ENCODE peak calls at places on chromosome 21, in nine cellular contexts. One of them, this sample, is unnamed.

GRCh38 chr21:33374874-33375644 is 28.2 kb upstream of the IFNGR2 start:
- ATAC-seq in activated T-helper 17 cell treated with anti-CD3 and anti-CD28 coated beads, Interleukin-2, amount 50 U/mL, for 72 hours: peak
- ATAC-seq in activated CD8-positive, alpha-beta T cell treated with anti-CD3 and anti-CD28 coated beads, Interleukin-2, amount 10 ng/mL, durations not matched to agents 7 days and 5 days: no peak
- ATAC-seq in right lobe of liver: peak
- ATAC-seq in activated T-cell treated with anti-CD3 and anti-CD28 coated beads, Interleukin-2, amount 50 U/mL, for 4 hours: no peak
- ATAC-seq in CD8-positive, alpha-beta T cell: no peak
- ATAC-seq in lower lobe of right lung: no peak
- ATAC-seq in gastroesophageal sphincter: no peak
- ATAC-seq in stimulated activated naive CD8-positive, alpha-beta T cell treated with anti-CD3 and anti-CD28 coated beads, Interleukin-15, Interleukin-2, amounts not matched to agents 100 U/mL and 50 U/mL, for 24 hours: no peak
- ATAC-seq in this sample: no peak

GRCh38 chr21:34553199-34553952 is 41.4 kb upstream of the KCNE1 start:
- ATAC-seq in activated T-helper 17 cell treated with anti-CD3 and anti-CD28 coated beads, Interleukin-2, amount 50 U/mL, for 72 hours: peak
- ATAC-seq in activated CD8-positive, alpha-beta T cell treated with anti-CD3 and anti-CD28 coated beads, Interleukin-2, amount 10 ng/mL, durations not matched to agents 7 days and 5 days: no peak
- ATAC-seq in right lobe of liver: peak
- ATAC-seq in activated T-cell treated with anti-CD3 and anti-CD28 coated beads, Interleukin-2, amount 50 U/mL, for 4 hours: no peak
- ATAC-seq in CD8-positive, alpha-beta T cell: no peak
- ATAC-seq in lower lobe of right lung: no peak
- ATAC-seq in gastroesophageal sphincter: no peak
- ATAC-seq in stimulated activated naive CD8-positive, alpha-beta T cell treated with anti-CD3 and anti-CD28 coated beads, Interleukin-15, Interleukin-2, amounts not matched to agents 100 U/mL and 50 U/mL, for 24 hours: peak
- ATAC-seq in this sample: no peak

GRCh38 chr21:44816761-44817505 is 929 bp downstream of the SUMO3 start:
- ATAC-seq in activated T-helper 17 cell treated with anti-CD3 and anti-CD28 coated beads, Interleukin-2, amount 50 U/mL, for 72 hours: no peak
- ATAC-seq in activated CD8-positive, alpha-beta T cell treated with anti-CD3 and anti-CD28 coated beads, Interleukin-2, amount 10 ng/mL, durations not matched to agents 7 days and 5 days: no peak
- ATAC-seq in right lobe of liver: no peak
- ATAC-seq in activated T-cell treated with anti-CD3 and anti-CD28 coated beads, Interleukin-2, amount 50 U/mL, for 4 hours: no peak
- ATAC-seq in CD8-positive, alpha-beta T cell: no peak
- ATAC-seq in lower lobe of right lung: peak
- ATAC-seq in gastroesophageal sphincter: no peak
- ATAC-seq in stimulated activated naive CD8-positive, alpha-beta T cell treated with anti-CD3 and anti-CD28 coated beads, Interleukin-15, Interleukin-2, amounts not matched to agents 100 U/mL and 50 U/mL, for 24 hours: no peak
- ATAC-seq in this sample: peak

GRCh38 chr21:45388011-45388521 is 16.9 kb upstream of the COL18A1 start:
- ATAC-seq in activated T-helper 17 cell treated with anti-CD3 and anti-CD28 coated beads, Interleukin-2, amount 50 U/mL, for 72 hours: no peak
- ATAC-seq in activated CD8-positive, alpha-beta T cell treated with anti-CD3 and anti-CD28 coated beads, Interleukin-2, amount 10 ng/mL, durations not matched to agents 7 days and 5 days: no peak
- ATAC-seq in right lobe of liver: no peak
- ATAC-seq in activated T-cell treated with anti-CD3 and anti-CD28 coated beads, Interleukin-2, amount 50 U/mL, for 4 hours: no peak
- ATAC-seq in CD8-positive, alpha-beta T cell: no peak
- ATAC-seq in lower lobe of right lung: no peak
- ATAC-seq in gastroesophageal sphincter: no peak
- ATAC-seq in stimulated activated naive CD8-positive, alpha-beta T cell treated with anti-CD3 and anti-CD28 coated beads, Interleukin-15, Interleukin-2, amounts not matched to agents 100 U/mL and 50 U/mL, for 24 hours: no peak
- ATAC-seq in this sample: no peak

GRCh38 chr21:28212056-28212455 is 780.6 kb downstream of the LTN1 start:
- ATAC-seq in activated T-helper 17 cell treated with anti-CD3 and anti-CD28 coated beads, Interleukin-2, amount 50 U/mL, for 72 hours: no peak
- ATAC-seq in activated CD8-positive, alpha-beta T cell treated with anti-CD3 and anti-CD28 coated beads, Interleukin-2, amount 10 ng/mL, durations not matched to agents 7 days and 5 days: no peak
- ATAC-seq in right lobe of liver: no peak
- ATAC-seq in activated T-cell treated with anti-CD3 and anti-CD28 coated beads, Interleukin-2, amount 50 U/mL, for 4 hours: no peak
- ATAC-seq in CD8-positive, alpha-beta T cell: no peak
- ATAC-seq in lower lobe of right lung: no peak
- ATAC-seq in gastroesophageal sphincter: no peak
- ATAC-seq in stimulated activated naive CD8-positive, alpha-beta T cell treated with anti-CD3 and anti-CD28 coated beads, Interleukin-15, Interleukin-2, amounts not matched to agents 100 U/mL and 50 U/mL, for 24 hours: no peak
- ATAC-seq in this sample: no peak

GRCh38 chr21:33734326-33734725 is 92.0 kb downstream of the ITSN1 start:
- ATAC-seq in activated T-helper 17 cell treated with anti-CD3 and anti-CD28 coated beads, Interleukin-2, amount 50 U/mL, for 72 hours: no peak
- ATAC-seq in activated CD8-positive, alpha-beta T cell treated with anti-CD3 and anti-CD28 coated beads, Interleukin-2, amount 10 ng/mL, durations not matched to agents 7 days and 5 days: no peak
- ATAC-seq in right lobe of liver: no peak
- ATAC-seq in activated T-cell treated with anti-CD3 and anti-CD28 coated beads, Interleukin-2, amount 50 U/mL, for 4 hours: no peak
- ATAC-seq in CD8-positive, alpha-beta T cell: no peak
- ATAC-seq in lower lobe of right lung: no peak
- ATAC-seq in gastroesophageal sphincter: no peak
- ATAC-seq in stimulated activated naive CD8-positive, alpha-beta T cell treated with anti-CD3 and anti-CD28 coated beads, Interleukin-15, Interleukin-2, amounts not matched to agents 100 U/mL and 50 U/mL, for 24 hours: no peak
- ATAC-seq in this sample: no peak

GRCh38 chr21:15706686-15707085 is 23.1 kb upstream of the USP25 start:
- ATAC-seq in activated T-helper 17 cell treated with anti-CD3 and anti-CD28 coated beads, Interleukin-2, amount 50 U/mL, for 72 hours: no peak
- ATAC-seq in activated CD8-positive, alpha-beta T cell treated with anti-CD3 and anti-CD28 coated beads, Interleukin-2, amount 10 ng/mL, durations not matched to agents 7 days and 5 days: no peak
- ATAC-seq in right lobe of liver: no peak
- ATAC-seq in activated T-cell treated with anti-CD3 and anti-CD28 coated beads, Interleukin-2, amount 50 U/mL, for 4 hours: no peak
- ATAC-seq in CD8-positive, alpha-beta T cell: no peak
- ATAC-seq in lower lobe of right lung: peak
- ATAC-seq in gastroesophageal sphincter: peak
- ATAC-seq in stimulated activated naive CD8-positive, alpha-beta T cell treated with anti-CD3 and anti-CD28 coated beads, Interleukin-15, Interleukin-2, amounts not matched to agents 100 U/mL and 50 U/mL, for 24 hours: no peak
- ATAC-seq in this sample: no peak

GRCh38 chr21:32131960-32132359 is 146.9 kb downstream of the MIS18A start:
- ATAC-seq in activated T-helper 17 cell treated with anti-CD3 and anti-CD28 coated beads, Interleukin-2, amount 50 U/mL, for 72 hours: no peak
- ATAC-seq in activated CD8-positive, alpha-beta T cell treated with anti-CD3 and anti-CD28 coated beads, Interleukin-2, amount 10 ng/mL, durations not matched to agents 7 days and 5 days: no peak
- ATAC-seq in right lobe of liver: peak
- ATAC-seq in activated T-cell treated with anti-CD3 and anti-CD28 coated beads, Interleukin-2, amount 50 U/mL, for 4 hours: no peak
- ATAC-seq in CD8-positive, alpha-beta T cell: no peak
- ATAC-seq in lower lobe of right lung: no peak
- ATAC-seq in gastroesophageal sphincter: no peak
- ATAC-seq in stimulated activated naive CD8-positive, alpha-beta T cell treated with anti-CD3 and anti-CD28 coated beads, Interleukin-15, Interleukin-2, amounts not matched to agents 100 U/mL and 50 U/mL, for 24 hours: no peak
- ATAC-seq in this sample: no peak

GRCh38 chr21:42032266-42032665 is 22.1 kb upstream of the ZBTB21 start:
- ATAC-seq in activated T-helper 17 cell treated with anti-CD3 and anti-CD28 coated beads, Interleukin-2, amount 50 U/mL, for 72 hours: no peak
- ATAC-seq in activated CD8-positive, alpha-beta T cell treated with anti-CD3 and anti-CD28 coated beads, Interleukin-2, amount 10 ng/mL, durations not matched to agents 7 days and 5 days: no peak
- ATAC-seq in right lobe of liver: peak
- ATAC-seq in activated T-cell treated with anti-CD3 and anti-CD28 coated beads, Interleukin-2, amount 50 U/mL, for 4 hours: no peak
- ATAC-seq in CD8-positive, alpha-beta T cell: no peak
- ATAC-seq in lower lobe of right lung: no peak
- ATAC-seq in gastroesophageal sphincter: no peak
- ATAC-seq in stimulated activated naive CD8-positive, alpha-beta T cell treated with anti-CD3 and anti-CD28 coated beads, Interleukin-15, Interleukin-2, amounts not matched to agents 100 U/mL and 50 U/mL, for 24 hours: no peak
- ATAC-seq in this sample: no peak

GRCh38 chr21:16587671-16588379 is 858.0 kb downstream of the USP25 start:
- ATAC-seq in activated T-helper 17 cell treated with anti-CD3 and anti-CD28 coated beads, Interleukin-2, amount 50 U/mL, for 72 hours: no peak
- ATAC-seq in activated CD8-positive, alpha-beta T cell treated with anti-CD3 and anti-CD28 coated beads, Interleukin-2, amount 10 ng/mL, durations not matched to agents 7 days and 5 days: no peak
- ATAC-seq in right lobe of liver: peak
- ATAC-seq in activated T-cell treated with anti-CD3 and anti-CD28 coated beads, Interleukin-2, amount 50 U/mL, for 4 hours: no peak
- ATAC-seq in CD8-positive, alpha-beta T cell: no peak
- ATAC-seq in lower lobe of right lung: peak
- ATAC-seq in gastroesophageal sphincter: peak
- ATAC-seq in stimulated activated naive CD8-positive, alpha-beta T cell treated with anti-CD3 and anti-CD28 coated beads, Interleukin-15, Interleukin-2, amounts not matched to agents 100 U/mL and 50 U/mL, for 24 hours: no peak
- ATAC-seq in this sample: no peak

GRCh38 chr21:27085387-27085786 is 118.5 kb upstream of the ADAMTS5 start:
- ATAC-seq in activated T-helper 17 cell treated with anti-CD3 and anti-CD28 coated beads, Interleukin-2, amount 50 U/mL, for 72 hours: no peak
- ATAC-seq in activated CD8-positive, alpha-beta T cell treated with anti-CD3 and anti-CD28 coated beads, Interleukin-2, amount 10 ng/mL, durations not matched to agents 7 days and 5 days: no peak
- ATAC-seq in right lobe of liver: no peak
- ATAC-seq in activated T-cell treated with anti-CD3 and anti-CD28 coated beads, Interleukin-2, amount 50 U/mL, for 4 hours: no peak
- ATAC-seq in CD8-positive, alpha-beta T cell: no peak
- ATAC-seq in lower lobe of right lung: no peak
- ATAC-seq in gastroesophageal sphincter: no peak
- ATAC-seq in stimulated activated naive CD8-positive, alpha-beta T cell treated with anti-CD3 and anti-CD28 coated beads, Interleukin-15, Interleukin-2, amounts not matched to agents 100 U/mL and 50 U/mL, for 24 hours: no peak
- ATAC-seq in this sample: no peak

GRCh38 chr21:37208741-37209225 is 58.4 kb downstream of the VPS26C start:
- ATAC-seq in activated T-helper 17 cell treated with anti-CD3 and anti-CD28 coated beads, Interleukin-2, amount 50 U/mL, for 72 hours: no peak
- ATAC-seq in activated CD8-positive, alpha-beta T cell treated with anti-CD3 and anti-CD28 coated beads, Interleukin-2, amount 10 ng/mL, durations not matched to agents 7 days and 5 days: no peak
- ATAC-seq in right lobe of liver: no peak
- ATAC-seq in activated T-cell treated with anti-CD3 and anti-CD28 coated beads, Interleukin-2, amount 50 U/mL, for 4 hours: no peak
- ATAC-seq in CD8-positive, alpha-beta T cell: no peak
- ATAC-seq in lower lobe of right lung: peak
- ATAC-seq in gastroesophageal sphincter: no peak
- ATAC-seq in stimulated activated naive CD8-positive, alpha-beta T cell treated with anti-CD3 and anti-CD28 coated beads, Interleukin-15, Interleukin-2, amounts not matched to agents 100 U/mL and 50 U/mL, for 24 hours: peak
- ATAC-seq in this sample: peak

GRCh38 chr21:41316641-41317392 is at the start of gene FAM3B:
- ATAC-seq in activated T-helper 17 cell treated with anti-CD3 and anti-CD28 coated beads, Interleukin-2, amount 50 U/mL, for 72 hours: no peak
- ATAC-seq in activated CD8-positive, alpha-beta T cell treated with anti-CD3 and anti-CD28 coated beads, Interleukin-2, amount 10 ng/mL, durations not matched to agents 7 days and 5 days: no peak
- ATAC-seq in right lobe of liver: peak
- ATAC-seq in activated T-cell treated with anti-CD3 and anti-CD28 coated beads, Interleukin-2, amount 50 U/mL, for 4 hours: no peak
- ATAC-seq in CD8-positive, alpha-beta T cell: no peak
- ATAC-seq in lower lobe of right lung: peak
- ATAC-seq in gastroesophageal sphincter: peak
- ATAC-seq in stimulated activated naive CD8-positive, alpha-beta T cell treated with anti-CD3 and anti-CD28 coated beads, Interleukin-15, Interleukin-2, amounts not matched to agents 100 U/mL and 50 U/mL, for 24 hours: no peak
- ATAC-seq in this sample: peak

GRCh38 chr21:37045139-37045538 is 27.7 kb downstream of the PIGP start:
- ATAC-seq in activated T-helper 17 cell treated with anti-CD3 and anti-CD28 coated beads, Interleukin-2, amount 50 U/mL, for 72 hours: no peak
- ATAC-seq in activated CD8-positive, alpha-beta T cell treated with anti-CD3 and anti-CD28 coated beads, Interleukin-2, amount 10 ng/mL, durations not matched to agents 7 days and 5 days: peak
- ATAC-seq in right lobe of liver: no peak
- ATAC-seq in activated T-cell treated with anti-CD3 and anti-CD28 coated beads, Interleukin-2, amount 50 U/mL, for 4 hours: no peak
- ATAC-seq in CD8-positive, alpha-beta T cell: peak
- ATAC-seq in lower lobe of right lung: no peak
- ATAC-seq in gastroesophageal sphincter: no peak
- ATAC-seq in stimulated activated naive CD8-positive, alpha-beta T cell treated with anti-CD3 and anti-CD28 coated beads, Interleukin-15, Interleukin-2, amounts not matched to agents 100 U/mL and 50 U/mL, for 24 hours: no peak
- ATAC-seq in this sample: peak

GRCh38 chr21:31132574-31133242 is 94.4 kb upstream of the KRTAP19-8 start:
- ATAC-seq in activated T-helper 17 cell treated with anti-CD3 and anti-CD28 coated beads, Interleukin-2, amount 50 U/mL, for 72 hours: peak
- ATAC-seq in activated CD8-positive, alpha-beta T cell treated with anti-CD3 and anti-CD28 coated beads, Interleukin-2, amount 10 ng/mL, durations not matched to agents 7 days and 5 days: peak
- ATAC-seq in right lobe of liver: peak
- ATAC-seq in activated T-cell treated with anti-CD3 and anti-CD28 coated beads, Interleukin-2, amount 50 U/mL, for 4 hours: peak
- ATAC-seq in CD8-positive, alpha-beta T cell: peak
- ATAC-seq in lower lobe of right lung: peak
- ATAC-seq in gastroesophageal sphincter: no peak
- ATAC-seq in stimulated activated naive CD8-positive, alpha-beta T cell treated with anti-CD3 and anti-CD28 coated beads, Interleukin-15, Interleukin-2, amounts not matched to agents 100 U/mL and 50 U/mL, for 24 hours: peak
- ATAC-seq in this sample: peak

This sample was measured in stimulated activated memory B cell treated with anti-CD40 and anti-IgM and Interleukin-4, amounts not matched to agents 10 μg/mL and 1 μg/mL and 100 μg/mL, for 72 hours.